ENCODE peak calls at places on chromosomes 3 and 15, in nine cellular contexts. One of them, this sample, is unnamed.

GRCh38 chr3:163327086-163327485 is 1751.2 kb downstream of the SI start:
- DNase-seq in Peyer's patch: no peak
- DNase-seq in heart left ventricle: no peak
- DNase-seq in psoas muscle: no peak
- DNase-seq in fibroblast of lung: no peak
- DNase-seq in ovary: no peak
- DNase-seq in HFF-Myc: no peak
- DNase-seq in AG04450: no peak
- DNase-seq in brain microvascular endothelial cell: peak; percentile 5
- DNase-seq in this sample: no peak

GRCh38 chr15:30930422-30930821 is 26.7 kb downstream of the FAN1 start:
- DNase-seq in AG04450: no peak
- DNase-seq in psoas muscle: no peak
- DNase-seq in HFF-Myc: no peak
- DNase-seq in ovary: no peak
- DNase-seq in Peyer's patch: no peak
- DNase-seq in heart left ventricle: no peak
- DNase-seq in brain microvascular endothelial cell: no peak
- DNase-seq in fibroblast of lung: no peak
- DNase-seq in this sample: peak; percentile 18

GRCh38 chr3:65776494-65776893 is 262.2 kb downstream of the MAGI1 start:
- DNase-seq in psoas muscle: no peak
- DNase-seq in fibroblast of lung: no peak
- DNase-seq in ovary: no peak
- DNase-seq in heart left ventricle: no peak
- DNase-seq in Peyer's patch: no peak
- DNase-seq in AG04450: peak; percentile 7
- DNase-seq in brain microvascular endothelial cell: no peak
- DNase-seq in HFF-Myc: peak; percentile 83
- DNase-seq in this sample: no peak

GRCh38 chr3:46076606-46077005 is 49.3 kb upstream of the XCR1 start:
- DNase-seq in psoas muscle: no peak
- DNase-seq in Peyer's patch: no peak
- DNase-seq in HFF-Myc: no peak
- DNase-seq in AG04450: no peak
- DNase-seq in fibroblast of lung: peak; percentile 33
- DNase-seq in brain microvascular endothelial cell: no peak
- DNase-seq in heart left ventricle: no peak
- DNase-seq in ovary: no peak
- DNase-seq in this sample: peak; percentile 29

GRCh38 chr3:137978328-137978727 is 31.6 kb upstream of the CLDN18 start:
- DNase-seq in ovary: no peak
- DNase-seq in psoas muscle: no peak
- DNase-seq in Peyer's patch: no peak
- DNase-seq in AG04450: no peak
- DNase-seq in fibroblast of lung: no peak
- DNase-seq in brain microvascular endothelial cell: no peak
- DNase-seq in heart left ventricle: no peak
- DNase-seq in HFF-Myc: no peak
- DNase-seq in this sample: no peak

GRCh38 chr3:159075302-159075701 is 273.4 kb downstream of the MFSD1 start:
- DNase-seq in fibroblast of lung: no peak
- DNase-seq in ovary: no peak
- DNase-seq in Peyer's patch: no peak
- DNase-seq in psoas muscle: no peak
- DNase-seq in AG04450: no peak
- DNase-seq in HFF-Myc: no peak
- DNase-seq in brain microvascular endothelial cell: no peak
- DNase-seq in heart left ventricle: no peak
- DNase-seq in this sample: no peak

GRCh38 chr3:57434041-57434440 is 110.1 kb downstream of the DNAH12 start:
- DNase-seq in heart left ventricle: no peak
- DNase-seq in ovary: no peak
- DNase-seq in AG04450: no peak
- DNase-seq in fibroblast of lung: peak; percentile 49
- DNase-seq in Peyer's patch: no peak
- DNase-seq in HFF-Myc: peak; percentile 5
- DNase-seq in brain microvascular endothelial cell: peak; percentile 16
- DNase-seq in psoas muscle: no peak
- DNase-seq in this sample: peak; percentile 12

GRCh38 chr15:51775967-51776816 is 24.8 kb downstream of the TMOD2 start:
- DNase-seq in ovary: peak; percentile 41
- DNase-seq in brain microvascular endothelial cell: peak; percentile 47
- DNase-seq in Peyer's patch: peak; percentile 78
- DNase-seq in HFF-Myc: no peak
- DNase-seq in psoas muscle: no peak
- DNase-seq in AG04450: peak; percentile 15
- DNase-seq in fibroblast of lung: peak; percentile 53
- DNase-seq in heart left ventricle: no peak
- DNase-seq in this sample: peak; percentile 76

GRCh38 chr15:48645558-48646330 is at the start of gene FBN1:
- DNase-seq in fibroblast of lung: peak; percentile 94
- DNase-seq in ovary: peak; percentile 84
- DNase-seq in heart left ventricle: peak; percentile 77
- DNase-seq in HFF-Myc: no peak
- DNase-seq in psoas muscle: peak; percentile 75
- DNase-seq in Peyer's patch: peak; percentile 66
- DNase-seq in AG04450: peak; percentile 78
- DNase-seq in brain microvascular endothelial cell: peak; percentile 93
- DNase-seq in this sample: peak; percentile 90

GRCh38 chr3:136473716-136474326 is 223.7 kb downstream of the PCCB start:
- DNase-seq in ovary: no peak
- DNase-seq in fibroblast of lung: peak; percentile 83
- DNase-seq in Peyer's patch: no peak
- DNase-seq in psoas muscle: no peak
- DNase-seq in HFF-Myc: no peak
- DNase-seq in AG04450: peak; percentile 76
- DNase-seq in heart left ventricle: no peak
- DNase-seq in brain microvascular endothelial cell: peak; percentile 10
- DNase-seq in this sample: no peak

GRCh38 chr3:183766107-183766506 is 59.3 kb downstream of the MAP6D1 start:
- DNase-seq in HFF-Myc: no peak
- DNase-seq in Peyer's patch: no peak
- DNase-seq in fibroblast of lung: no peak
- DNase-seq in psoas muscle: no peak
- DNase-seq in ovary: no peak
- DNase-seq in heart left ventricle: no peak
- DNase-seq in AG04450: no peak
- DNase-seq in brain microvascular endothelial cell: no peak
- DNase-seq in this sample: no peak

GRCh38 chr3:183769453-183769852 is 55.9 kb downstream of the MAP6D1 start:
- DNase-seq in ovary: no peak
- DNase-seq in AG04450: no peak
- DNase-seq in Peyer's patch: no peak
- DNase-seq in brain microvascular endothelial cell: no peak
- DNase-seq in heart left ventricle: no peak
- DNase-seq in psoas muscle: no peak
- DNase-seq in HFF-Myc: no peak
- DNase-seq in fibroblast of lung: no peak
- DNase-seq in this sample: no peak

GRCh38 chr3:183768114-183768513 is 57.3 kb downstream of the MAP6D1 start:
- DNase-seq in HFF-Myc: no peak
- DNase-seq in brain microvascular endothelial cell: no peak
- DNase-seq in psoas muscle: no peak
- DNase-seq in AG04450: no peak
- DNase-seq in ovary: no peak
- DNase-seq in heart left ventricle: no peak
- DNase-seq in Peyer's patch: no peak
- DNase-seq in fibroblast of lung: no peak
- DNase-seq in this sample: no peak

GRCh38 chr3:183764854-183765731 is 60.3 kb downstream of the MAP6D1 start:
- DNase-seq in Peyer's patch: no peak
- DNase-seq in AG04450: peak; percentile 26
- DNase-seq in HFF-Myc: no peak
- DNase-seq in brain microvascular endothelial cell: peak; percentile 80
- DNase-seq in ovary: no peak
- DNase-seq in heart left ventricle: no peak
- DNase-seq in fibroblast of lung: peak; percentile 73
- DNase-seq in psoas muscle: no peak
- DNase-seq in this sample: no peak

DNA sequence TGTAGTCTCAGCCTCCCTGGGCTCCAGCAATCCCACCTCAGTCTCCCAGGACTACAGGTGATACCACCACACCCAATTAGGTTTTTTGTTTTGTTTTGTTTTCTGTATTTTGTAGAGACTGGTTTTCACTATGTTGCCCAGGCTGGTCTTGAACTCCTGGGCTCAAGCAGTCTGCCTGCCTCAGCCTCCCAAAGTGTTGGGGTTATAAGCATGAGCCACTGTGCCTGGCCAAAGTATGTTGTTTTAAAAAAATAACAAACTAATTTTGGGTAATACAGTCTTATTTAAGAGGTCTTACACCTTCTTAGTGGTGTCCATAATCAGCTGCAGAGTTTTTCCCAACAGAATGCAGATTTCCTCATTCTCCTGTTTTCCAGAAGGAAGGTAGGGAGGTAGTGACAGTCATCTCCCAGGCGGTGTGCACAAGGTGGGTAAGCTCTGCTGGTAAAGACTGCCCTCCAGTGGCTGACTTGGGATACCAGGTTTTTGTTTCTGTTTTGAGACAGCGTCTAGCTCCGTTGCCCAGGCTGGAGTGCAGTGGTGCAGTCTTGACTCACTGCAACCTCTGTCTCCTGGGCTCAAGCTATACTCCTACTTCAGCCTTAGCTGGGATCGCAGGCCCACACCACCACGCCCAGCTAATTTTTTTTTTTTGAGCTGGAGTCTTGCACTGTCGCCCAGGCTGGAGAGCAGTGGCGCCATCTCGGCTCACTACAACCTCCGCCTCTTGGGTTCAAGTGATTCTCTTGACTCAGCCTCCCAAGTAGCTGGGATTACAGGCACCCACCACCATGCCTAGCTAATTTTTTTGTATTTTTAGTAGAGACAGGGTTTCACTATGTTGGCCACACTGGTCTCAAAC is 58.4 kb downstream of the MAP6D1 start:
- DNase-seq in ovary: peak; percentile 71
- DNase-seq in psoas muscle: peak; percentile 55
- DNase-seq in Peyer's patch: peak; percentile 89
- DNase-seq in brain microvascular endothelial cell: peak; percentile 78
- DNase-seq in fibroblast of lung: peak; percentile 70
- DNase-seq in heart left ventricle: no peak
- DNase-seq in HFF-Myc: peak; percentile 49
- DNase-seq in AG04450: no peak
- DNase-seq in this sample: peak; percentile 75
- TF ChIP-seq CTCF in ovary: peak; percentile 76
- TF ChIP-seq CTCF in psoas muscle: peak; percentile 81
- TF ChIP-seq CTCF in Peyer's patch: peak; percentile 84
- TF ChIP-seq CTCF in brain microvascular endothelial cell: peak; percentile 88
- TF ChIP-seq CTCF in fibroblast of lung: peak; percentile 71
- TF ChIP-seq CTCF in heart left ventricle: peak; percentile 89
- TF ChIP-seq CTCF in HFF-Myc: peak; percentile 75
- TF ChIP-seq CTCF in AG04450: peak; percentile 85
- TF ChIP-seq CTCF in this sample: peak; percentile 72

GRCh38 chr3:172991424-172991996 is 149.5 kb downstream of the SPATA16 start:
- DNase-seq in AG04450: no peak
- DNase-seq in HFF-Myc: no peak
- DNase-seq in brain microvascular endothelial cell: no peak
- DNase-seq in ovary: no peak
- DNase-seq in psoas muscle: no peak
- DNase-seq in Peyer's patch: no peak
- DNase-seq in heart left ventricle: no peak
- DNase-seq in fibroblast of lung: peak; percentile 24
- DNase-seq in this sample: no peak
- H3K4me3 ChIP-seq in AG04450: no peak overlapping the region
- H3K4me3 ChIP-seq in HFF-Myc: no peak overlapping the region
- H3K4me3 ChIP-seq in brain microvascular endothelial cell: no peak overlapping the region
- H3K4me3 ChIP-seq in ovary: no peak overlapping the region
- H3K4me3 ChIP-seq in psoas muscle: no peak overlapping the region
- H3K4me3 ChIP-seq in Peyer's patch: no peak overlapping the region
- H3K4me3 ChIP-seq in heart left ventricle: no peak overlapping the region
- H3K4me3 ChIP-seq in fibroblast of lung: no peak overlapping the region
- H3K4me3 ChIP-seq in this sample: no peak overlapping the region

DNA sequence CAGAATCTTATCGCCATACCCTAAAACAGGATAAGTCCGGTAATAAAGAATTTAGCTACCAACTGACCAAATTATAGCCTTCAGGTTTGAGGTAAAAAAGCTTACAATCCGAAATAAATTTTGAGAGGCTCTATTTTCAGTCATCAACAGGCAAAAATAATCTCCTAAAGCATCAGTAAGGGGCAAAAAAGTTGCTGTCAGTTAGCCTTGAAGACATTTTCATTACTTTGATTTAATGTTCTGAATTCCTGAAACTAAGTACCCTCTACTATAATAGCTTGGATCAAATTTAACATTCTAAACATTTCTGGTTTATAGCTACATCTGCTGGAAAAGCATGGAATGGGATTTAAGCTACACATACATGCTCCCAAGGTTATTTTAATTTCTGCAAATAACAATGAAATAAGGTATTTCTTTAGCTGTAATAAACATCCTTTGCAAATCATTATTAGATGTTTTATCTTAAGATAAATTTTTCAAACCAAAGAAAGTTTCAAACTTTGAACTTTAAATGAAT is 245.5 kb downstream of the ULK4 start:
- DNase-seq in HFF-Myc: no peak
- DNase-seq in AG04450: peak; percentile 3
- DNase-seq in heart left ventricle: no peak
- DNase-seq in fibroblast of lung: peak; percentile 62
- DNase-seq in Peyer's patch: no peak
- DNase-seq in psoas muscle: no peak
- DNase-seq in ovary: no peak
- DNase-seq in brain microvascular endothelial cell: no peak
- DNase-seq in this sample: no peak
- TF ChIP-seq CTCF in HFF-Myc: peak; percentile 5
- TF ChIP-seq CTCF in AG04450: peak; percentile 70
- TF ChIP-seq CTCF in heart left ventricle: peak; percentile 46
- TF ChIP-seq CTCF in fibroblast of lung: peak; percentile 16
- TF ChIP-seq CTCF in Peyer's patch: peak; percentile 26
- TF ChIP-seq CTCF in psoas muscle: no peak
- TF ChIP-seq CTCF in ovary: no peak
- TF ChIP-seq CTCF in brain microvascular endothelial cell: peak; percentile 38
- TF ChIP-seq CTCF in this sample: no peak

DNA sequence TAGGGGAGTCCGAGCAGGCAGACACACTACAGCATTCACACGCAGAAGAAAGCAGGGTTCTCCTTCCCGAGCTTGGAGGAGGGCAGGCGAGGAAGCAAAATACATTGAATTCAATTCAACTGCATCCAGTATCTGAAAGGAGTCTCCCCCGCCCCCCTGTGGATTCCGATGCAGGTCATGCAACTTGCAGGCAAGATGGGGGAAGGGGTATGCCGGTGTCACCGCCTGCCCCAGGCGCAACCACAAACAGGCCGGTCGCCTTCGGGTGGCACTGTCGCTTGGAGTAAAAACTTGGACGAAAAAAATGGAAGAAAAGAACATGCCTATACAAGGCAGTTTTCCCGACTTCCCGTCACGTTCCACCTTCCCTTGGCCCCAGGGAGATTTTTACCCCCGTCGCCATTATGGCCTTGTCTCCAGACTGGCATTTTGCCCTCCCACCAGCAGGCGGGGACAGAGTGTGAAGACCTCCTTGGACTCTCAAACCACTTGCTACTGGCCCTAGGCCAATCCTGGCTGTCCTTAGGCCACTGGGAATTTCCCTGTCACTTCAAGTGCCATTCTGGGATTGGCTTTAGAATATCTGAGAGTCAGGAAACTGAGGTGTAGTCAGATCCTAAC is 1.6 kb upstream of the NTRK3 start:
- DNase-seq in heart left ventricle: no peak
- DNase-seq in brain microvascular endothelial cell: no peak
- DNase-seq in HFF-Myc: no peak
- DNase-seq in AG04450: no peak
- DNase-seq in psoas muscle: no peak
- DNase-seq in fibroblast of lung: no peak
- DNase-seq in Peyer's patch: no peak
- DNase-seq in ovary: no peak
- DNase-seq in this sample: no peak
- H3K4me3 ChIP-seq in heart left ventricle: peak overlapping the region; percentile 56
- H3K4me3 ChIP-seq in brain microvascular endothelial cell: no peak overlapping the region
- H3K4me3 ChIP-seq in HFF-Myc: no peak overlapping the region
- H3K4me3 ChIP-seq in AG04450: no peak overlapping the region
- H3K4me3 ChIP-seq in psoas muscle: peak overlapping the region; percentile 63
- H3K4me3 ChIP-seq in fibroblast of lung: no peak overlapping the region
- H3K4me3 ChIP-seq in Peyer's patch: no peak overlapping the region
- H3K4me3 ChIP-seq in ovary: no peak overlapping the region
- H3K4me3 ChIP-seq in this sample: no peak overlapping the region

This sample was measured in GM12865.